ENCODE peak calls at places on chromosomes 6 and 20, in six cellular contexts. X is OCI-LY7, J is GM23338, R is esophagus muscularis mucosa, O is pancreas, V is choroid plexus epithelial cell. D is an unnamed sample.

GRCh38 chr6:100479180-100480035 is 14.7 kb upstream of the SIM1 start:
- DNase-seq in X (peak; percentile 45), J (peak; percentile 67), R (no peak), O (no peak), V (peak; percentile 71), D (peak; percentile 58)

GRCh38 chr20:53940883-53941546 is 129.4 kb downstream of the BCAS1 start:
- DNase-seq in X (peak; percentile 44), J (peak; percentile 51), R (peak; percentile 64), O (no peak), V (peak; percentile 84), D (peak; percentile 78)

GRCh38 chr20:58552366-58552934 is 37.3 kb upstream of the APCDD1L start:
- DNase-seq in X (no peak), J (no peak), R (no peak), O (no peak), V (no peak), D (no peak)

GRCh38 chr20:14189794-14190402 is 147.5 kb downstream of the FLRT3 start:
- DNase-seq in X (peak; percentile 1), J (peak; percentile 22), R (no peak), O (no peak), V (peak; percentile 79), D (peak; percentile 56)

GRCh38 chr6:78607188-78607587 is 260.2 kb upstream of the IRAK1BP1 start:
- DNase-seq in X (no peak), J (no peak), R (no peak), O (no peak), V (peak; percentile 24), D (peak; percentile 17)

GRCh38 chr6:79201935-79202334 is 32.5 kb downstream of the HMGN3 start:
- DNase-seq in X (no peak), J (no peak), R (no peak), O (no peak), V (no peak), D (no peak)

GRCh38 chr20:62921119-62921687 is 5.1 kb downstream of the DIDO1 start:
- DNase-seq in X (peak; percentile 64), J (peak; percentile 90), R (no peak), O (no peak), V (peak; percentile 78), D (peak; percentile 60)

GRCh38 chr6:100512203-100512862 is 47.6 kb upstream of the SIM1 start:
- DNase-seq in X (no peak), J (no peak), R (no peak), O (no peak), V (peak; percentile 76), D (no peak)

GRCh38 chr6:72865467-72865866 is 243.6 kb downstream of the KCNQ5 start:
- DNase-seq in X (no peak), J (no peak), R (no peak), O (no peak), V (peak; percentile 6), D (peak; percentile 27)

GRCh38 chr6:165220030-165220429 is 89.4 kb downstream of the C6orf118 start:
- DNase-seq in X (no peak), J (no peak), R (peak; percentile 89), O (no peak), V (no peak), D (no peak)

GRCh38 chr6:27753668-27754407 is 158.4 kb downstream of the OR2B2 start:
- DNase-seq in X (peak; percentile 87), J (peak; percentile 94), R (no peak), O (peak; percentile 60), V (peak; percentile 87), D (peak; percentile 78)

GRCh38 chr6:123812621-123813020 is 9.0 kb downstream of the NKAIN2 start:
- DNase-seq in X (no peak), J (no peak), R (no peak), O (no peak), V (no peak), D (no peak)

GRCh38 chr6:15689586-15690450 is 27.0 kb upstream of the DTNBP1 start:
- DNase-seq in X (no peak), J (no peak), R (no peak), O (no peak), V (peak; percentile 27), D (peak; percentile 24)

GRCh38 chr6:163094881-163095280 is 319.6 kb upstream of the QKI start:
- DNase-seq in X (no peak), J (no peak), R (no peak), O (no peak), V (no peak), D (no peak)

GRCh38 chr6:98831057-98832031 is 3.0 kb upstream of the POU3F2 start:
- DNase-seq in X (no peak), J (peak; percentile 63), R (no peak), O (peak; percentile 61), V (no peak), D (no peak)

GRCh38 chr6:146775227-146775626 is 176.5 kb downstream of the ADGB start:
- DNase-seq in X (no peak), J (peak; percentile 26), R (no peak), O (no peak), V (peak; percentile 50), D (peak; percentile 20)

GRCh38 chr6:157232161-157232895 is 91.0 kb downstream of the TMEM242 start:
- DNase-seq in X (no peak), J (no peak), R (no peak), O (no peak), V (no peak), D (no peak)

GRCh38 chr20:64063389-64064144 is 569 bp downstream of the TCEA2 start:
- DNase-seq in X (no peak), J (peak; percentile 57), R (no peak), O (no peak), V (no peak), D (no peak)

GRCh38 chr6:3592371-3592941 is 135.6 kb upstream of the SLC22A23 start:
- DNase-seq in X (no peak), J (no peak), R (no peak), O (no peak), V (peak; percentile 98), D (peak; percentile 94)

GRCh38 chr6:71621918-71622519 is 264.3 kb upstream of the RIMS1 start:
- DNase-seq in X (peak; percentile 4), J (peak; percentile 58), R (no peak), O (no peak), V (peak; percentile 31), D (peak; percentile 4)

GRCh38 chr6:162184465-162184864 is 543.1 kb downstream of the PRKN start:
- DNase-seq in X (no peak), J (no peak), R (no peak), O (no peak), V (peak; percentile 89), D (no peak)

GRCh38 chr6:138572200-138572875 is 73.0 kb upstream of the NHSL1 start:
- DNase-seq in X (no peak), J (peak; percentile 88), R (no peak), O (peak; percentile 77), V (peak; percentile 94), D (peak; percentile 77)

GRCh38 chr20:13221673-13222318 is 722 bp downstream of the ISM1 start:
- DNase-seq in X (no peak), J (peak; percentile 83), R (no peak), O (peak; percentile 85), V (peak; percentile 65), D (peak; percentile 59)

GRCh38 chr20:56875052-56875663 is 246.1 kb downstream of the TFAP2C start:
- DNase-seq in X (no peak), J (no peak), R (no peak), O (no peak), V (peak; percentile 92), D (peak; percentile 84)

GRCh38 chr20:43388267-43389081 is 69.2 kb upstream of the SRSF6 start:
- DNase-seq in X (no peak), J (no peak), R (peak; percentile 94), O (no peak), V (peak; percentile 15), D (peak; percentile 27)

GRCh38 chr6:56984374-56984773 is 29.5 kb downstream of the BEND6 start:
- DNase-seq in X (no peak), J (no peak), R (no peak), O (no peak), V (peak; percentile 77), D (peak; percentile 70)

GRCh38 chr6:106959985-106960384 is 14.5 kb downstream of the CD24 start:
- DNase-seq in X (no peak), J (no peak), R (no peak), O (no peak), V (no peak), D (no peak)

GRCh38 chr6:157273756-157274088 is 49.6 kb downstream of the TMEM242 start:
- DNase-seq in X (peak; percentile 84), J (peak; percentile 43), R (no peak), O (no peak), V (peak; percentile 56), D (peak; percentile 40)

GRCh38 chr20:23889775-23890187 is 10.2 kb upstream of the CST5 start:
- DNase-seq in X (peak; percentile 37), J (peak; percentile 73), R (peak; percentile 91), O (peak; percentile 71), V (peak; percentile 80), D (peak; percentile 44)

GRCh38 chr6:125942677-125943527 is 13.7 kb upstream of the HINT3 start:
- DNase-seq in X (no peak), J (no peak), R (no peak), O (no peak), V (peak; percentile 31), D (peak; percentile 59)

GRCh38 chr6:48658910-48659309 is 547.9 kb upstream of the PTCHD4 start:
- DNase-seq in X (no peak), J (no peak), R (no peak), O (no peak), V (no peak), D (no peak)

GRCh38 chr6:2478200-2478599 is 232.8 kb upstream of the GMDS start:
- DNase-seq in X (no peak), J (no peak), R (no peak), O (no peak), V (peak; percentile 85), D (peak; percentile 39)

GRCh38 chr6:133631421-133631820 is 257.5 kb upstream of the TCF21 start:
- DNase-seq in X (no peak), J (no peak), R (no peak), O (no peak), V (peak; percentile 86), D (peak; percentile 73)
- TF ChIP-seq CTCF in X (no peak), J (no peak), R (no peak), O (no peak), V (peak; percentile 62), D (peak; percentile 18)

GRCh38 chr6:117481926-117482239 is 591 bp upstream of the DCBLD1 start:
- DNase-seq in X (no peak), J (peak; percentile 15), R (no peak), O (no peak), V (no peak), D (no peak)
- H3K4me3 ChIP-seq in X (no peak overlapping the region), J (peak overlapping the region; percentile 85), R (peak overlapping the region; percentile 82), O (peak overlapping the region; percentile 75), V (peak overlapping the region; percentile 86), D (peak overlapping the region; percentile 75)

DNA sequence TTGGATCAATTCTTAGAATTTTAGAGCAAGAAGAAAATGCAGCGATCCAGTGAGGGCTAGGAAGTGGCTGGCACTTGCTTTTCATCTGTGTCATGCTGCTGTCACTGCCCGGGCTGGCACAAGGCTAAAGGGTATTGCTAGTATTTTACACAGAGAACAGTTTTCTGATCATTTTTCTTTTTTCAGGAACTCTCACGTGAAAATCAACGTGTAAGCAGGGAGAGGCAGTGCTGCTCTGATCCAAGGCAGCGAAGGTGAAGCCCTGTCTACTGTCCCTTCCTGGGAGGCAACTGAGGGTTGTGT is 38.4 kb upstream of the ARG1 start:
- DNase-seq in X (no peak), J (no peak), R (no peak), O (no peak), V (no peak), D (no peak)
- TF ChIP-seq CTCF in X (no peak), J (no peak), R (no peak), O (no peak), V (no peak), D (no peak)

DNA sequence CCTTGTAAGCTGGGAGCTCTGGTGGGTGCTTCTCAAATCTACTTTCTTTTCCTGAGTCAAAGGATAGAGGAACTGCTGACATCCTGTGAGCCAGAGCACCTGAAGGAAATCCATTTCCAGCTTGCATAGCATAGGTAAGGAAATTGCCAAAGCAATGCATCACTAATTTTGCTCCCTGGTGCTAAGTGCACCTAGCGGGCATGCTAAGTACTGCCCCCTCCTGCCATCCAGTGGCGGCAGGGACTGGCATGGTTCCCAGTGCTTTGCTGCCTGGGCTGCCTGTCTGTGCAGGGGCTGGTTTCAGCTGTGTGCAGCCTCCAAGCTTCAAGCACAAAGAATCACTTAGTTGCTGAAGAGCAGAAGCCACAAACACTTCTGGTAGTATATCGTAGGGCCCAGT is 63.9 kb downstream of the FARS2 start:
- DNase-seq in X (no peak), J (no peak), R (peak; percentile 7), O (no peak), V (no peak), D (no peak)
- H3K4me3 ChIP-seq in X (no peak overlapping the region), J (no peak overlapping the region), R (no peak overlapping the region), O (no peak overlapping the region), V (no peak overlapping the region), D (no peak overlapping the region)